ENCODE peak calls at places on chromosomes 2 and 18, in eight cellular contexts. L, K, V, T, I, P, C and Q are unnamed samples. For H3K36me3, the result is how much of the 10 kb centered on the place peaks cover.

GRCh38 chr18:6737833-6738232 is 8.3 kb downstream of the ARHGAP28 start:
- DNase-seq in L (no peak), K (no peak), V (no peak), T (no peak), I (no peak), P (no peak), C (no peak), Q (no peak)

GRCh38 chr2:85254540-85255261 is 73.1 kb downstream of the TGOLN2 start:
- DNase-seq in L (no peak), K (no peak), V (no peak), T (no peak), I (no peak), P (no peak), C (no peak), Q (no peak)

GRCh38 chr2:57597940-57598339 is 448.7 kb upstream of the VRK2 start:
- DNase-seq in L (no peak), K (no peak), V (no peak), T (no peak), I (no peak), P (no peak), C (no peak), Q (no peak)

GRCh38 chr2:171459498-171459897 is 25.5 kb downstream of the DCAF17 start:
- DNase-seq in L (no peak), K (no peak), V (no peak), T (no peak), I (no peak), P (no peak), C (no peak), Q (no peak)

GRCh38 chr18:79572848-79573451 is 106.7 kb upstream of the CTDP1 start:
- DNase-seq in L (no peak), K (no peak), V (no peak), T (peak), I (no peak), P (no peak), C (peak), Q (no peak)

GRCh38 chr2:126894082-126894481 is 4.6 kb upstream of the TEX51 start:
- DNase-seq in L (no peak), K (no peak), V (no peak), T (no peak), I (no peak), P (no peak), C (peak), Q (no peak)

GRCh38 chr18:22691988-22692710 is 241.0 kb upstream of the RBBP8 start:
- DNase-seq in L (peak), K (peak), V (peak), T (no peak), I (no peak), P (no peak), C (no peak), Q (no peak)

GRCh38 chr2:157757500-157757899 is 118.6 kb downstream of the ACVR1 start:
- DNase-seq in L (no peak), K (no peak), V (no peak), T (no peak), I (no peak), P (no peak), C (no peak), Q (no peak)

GRCh38 chr2:3650140-3650944 is 7.7 kb upstream of the ALLC start:
- DNase-seq in L (no peak), K (no peak), V (no peak), T (no peak), I (no peak), P (no peak), C (no peak), Q (no peak)

GRCh38 chr2:150974864-150975263 is 286.8 kb downstream of the RBM43 start:
- DNase-seq in L (no peak), K (no peak), V (no peak), T (no peak), I (no peak), P (no peak), C (no peak), Q (no peak)

GRCh38 chr2:176174850-176175728 is 13.4 kb upstream of the HOXD1 start:
- DNase-seq in L (no peak), K (peak), V (no peak), T (no peak), I (peak), P (no peak), C (no peak), Q (no peak)

GRCh38 chr2:40034198-40034597 is 255.1 kb upstream of the THUMPD2 start:
- DNase-seq in L (no peak), K (no peak), V (peak), T (no peak), I (no peak), P (no peak), C (no peak), Q (peak)

GRCh38 chr2:98697651-98698337 is 33.1 kb downstream of the MGAT4A start:
- DNase-seq in L (no peak), K (no peak), V (no peak), T (no peak), I (no peak), P (no peak), C (no peak), Q (no peak)

GRCh38 chr2:177030391-177031000 is 182.1 kb upstream of the HNRNPA3 start:
- DNase-seq in L (no peak), K (peak), V (no peak), T (no peak), I (no peak), P (no peak), C (no peak), Q (no peak)

GRCh38 chr2:241561811-241562210 is 3.3 kb downstream of the BOK start:
- DNase-seq in L (peak), K (no peak), V (peak), T (peak), I (peak), P (no peak), C (peak), Q (peak)

GRCh38 chr18:12862467-12862866 is 21.6 kb downstream of the PTPN2 start:
- DNase-seq in L (peak), K (no peak), V (no peak), T (no peak), I (no peak), P (peak), C (no peak), Q (no peak)

GRCh38 chr18:58303363-58303762 is 259.3 kb downstream of the NEDD4L start:
- DNase-seq in L (no peak), K (no peak), V (no peak), T (no peak), I (no peak), P (no peak), C (no peak), Q (no peak)

GRCh38 chr2:42547446-42548295 is 20.8 kb upstream of the MTA3 start:
- DNase-seq in L (no peak), K (no peak), V (no peak), T (no peak), I (no peak), P (no peak), C (no peak), Q (peak)

GRCh38 chr2:211944572-211944971 is 594.0 kb downstream of the ERBB4 start:
- DNase-seq in L (no peak), K (no peak), V (no peak), T (no peak), I (no peak), P (no peak), C (no peak), Q (no peak)

GRCh38 chr2:221156335-221156734 is 415.8 kb downstream of the EPHA4 start:
- DNase-seq in L (no peak), K (peak), V (no peak), T (no peak), I (no peak), P (no peak), C (no peak), Q (no peak)

GRCh38 chr2:80326214-80326613 is 21.7 kb upstream of the LRRTM1 start:
- DNase-seq in L (no peak), K (peak), V (peak), T (no peak), I (no peak), P (no peak), C (no peak), Q (no peak)

GRCh38 chr18:6938003-6938402 is 179.6 kb downstream of the LAMA1 start:
- DNase-seq in L (no peak), K (no peak), V (no peak), T (no peak), I (no peak), P (no peak), C (no peak), Q (no peak)

GRCh38 chr2:44562737-44563136 is 201.0 kb downstream of the CAMKMT start:
- DNase-seq in L (no peak), K (no peak), V (no peak), T (no peak), I (no peak), P (no peak), C (no peak), Q (no peak)

GRCh38 chr2:140580799-140581198 is 1550.0 kb downstream of the LRP1B start:
- DNase-seq in L (no peak), K (no peak), V (no peak), T (no peak), I (no peak), P (no peak), C (no peak), Q (peak)

GRCh38 chr2:72780483-72780882 is 45.4 kb downstream of the EXOC6B start:
- DNase-seq in L (peak), K (peak), V (peak), T (no peak), I (no peak), P (no peak), C (no peak), Q (no peak)

GRCh38 chr18:13302611-13303267 is 84.2 kb downstream of the LDLRAD4 start:
- DNase-seq in L (peak), K (peak), V (no peak), T (no peak), I (no peak), P (no peak), C (no peak), Q (peak)

GRCh38 chr2:8525582-8526402 is 156.1 kb upstream of the ID2 start:
- DNase-seq in L (peak), K (no peak), V (no peak), T (no peak), I (peak), P (peak), C (peak), Q (peak)

GRCh38 chr2:119449526-119449925 is 17.9 kb downstream of the TMEM37 start:
- DNase-seq in L (no peak), K (peak), V (no peak), T (no peak), I (no peak), P (no peak), C (no peak), Q (peak)

GRCh38 chr2:217656366-217656765 is 346.4 kb downstream of the TNS1 start:
- DNase-seq in L (no peak), K (no peak), V (no peak), T (no peak), I (no peak), P (no peak), C (no peak), Q (no peak)
- H3K27ac ChIP-seq in L (no peak), K (no peak), V (no peak), T (no peak), I (no peak), P (no peak), C (peak), Q (no peak)

DNA sequence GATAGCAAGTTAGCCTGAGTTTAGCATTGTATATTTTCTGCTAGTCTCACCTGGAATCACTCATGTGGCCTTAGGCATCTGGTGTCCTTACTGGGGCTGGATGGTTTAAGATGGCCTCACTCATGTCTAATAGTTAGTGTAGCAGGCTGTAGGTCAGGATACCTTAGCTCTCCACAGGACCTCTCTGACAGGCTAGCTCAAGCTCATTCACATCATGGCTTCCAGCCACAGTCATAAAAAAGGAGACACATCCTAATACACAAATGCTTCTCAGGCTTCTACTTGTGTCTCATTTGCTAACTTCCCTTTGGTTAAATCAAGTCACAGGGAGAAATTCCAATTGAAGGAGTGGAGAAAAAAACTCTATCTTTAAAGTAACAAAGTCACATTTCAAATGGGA is 47.7 kb downstream of the MYO1B start:
- DNase-seq in L (no peak), K (no peak), V (no peak), T (no peak), I (no peak), P (no peak), C (no peak), Q (no peak)
- H3K36me3 ChIP-seq in L (under half), K (under half), V (under half), T (under half), I (under half), P (under half), C (under half), Q (under half)

GRCh38 chr2:100276716-100277115 is 45.6 kb downstream of the LONRF2 start:
- DNase-seq in L (no peak), K (no peak), V (no peak), T (no peak), I (no peak), P (no peak), C (no peak), Q (no peak)
- H3K27ac ChIP-seq in L (no peak), K (no peak), V (no peak), T (no peak), I (no peak), P (no peak), C (no peak), Q (no peak)

DNA sequence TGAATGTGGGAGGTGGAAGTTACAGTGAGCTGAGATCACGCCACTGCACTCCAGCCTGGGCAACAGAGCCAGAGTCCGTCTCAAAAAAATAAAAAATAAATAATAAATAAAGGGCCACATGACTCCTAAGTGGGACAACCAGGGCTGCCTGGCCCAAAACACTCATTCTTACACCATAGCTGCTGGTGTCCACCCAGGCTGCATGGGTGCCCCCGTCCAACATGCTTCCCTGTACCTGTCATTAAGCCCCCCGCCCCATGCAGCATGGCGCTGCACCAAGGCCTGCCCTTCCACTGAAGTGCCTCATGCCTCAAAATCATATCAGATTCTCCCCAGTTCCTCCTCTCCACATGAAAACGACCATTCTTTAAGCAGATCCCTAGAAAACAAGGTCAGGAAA is 10.8 kb downstream of the GALM start:
- DNase-seq in L (no peak), K (no peak), V (no peak), T (no peak), I (no peak), P (no peak), C (no peak), Q (no peak)
- H3K36me3 ChIP-seq in L (under half), K (under half), V (under half), T (under half), I (under half), P (under half), C (half or more), Q (under half)

GRCh38 chr2:185388226-185388625 is 350.4 kb upstream of the FSIP2 start:
- DNase-seq in L (no peak), K (no peak), V (no peak), T (no peak), I (no peak), P (no peak), C (no peak), Q (no peak)

GRCh38 chr2:185381631-185382030 is 357.0 kb upstream of the FSIP2 start:
- DNase-seq in L (no peak), K (no peak), V (no peak), T (no peak), I (no peak), P (no peak), C (no peak), Q (no peak)

GRCh38 chr2:185385157-185385556 is 353.4 kb upstream of the FSIP2 start:
- DNase-seq in L (no peak), K (no peak), V (no peak), T (no peak), I (no peak), P (no peak), C (no peak), Q (no peak)
- H3K27ac ChIP-seq in L (no peak), K (no peak), V (no peak), T (no peak), I (no peak), P (no peak), C (no peak), Q (no peak)

GRCh38 chr2:239127513-239127912 is 273.3 kb downstream of the HDAC4 start:
- DNase-seq in L (no peak), K (no peak), V (no peak), T (no peak), I (no peak), P (no peak), C (no peak), Q (no peak)
- H3K36me3 ChIP-seq in L (under half), K (under half), V (under half), T (under half), I (under half), P (under half), C (half or more), Q (under half)

GRCh38 chr2:110126086-110126773 is 10.6 kb upstream of the MALL start:
- DNase-seq in L (no peak), K (no peak), V (peak), T (no peak), I (no peak), P (no peak), C (no peak), Q (no peak)

GRCh38 chr2:110125292-110125691 is 9.7 kb upstream of the MALL start:
- DNase-seq in L (no peak), K (peak), V (peak), T (no peak), I (no peak), P (no peak), C (no peak), Q (no peak)

GRCh38 chr2:110126926-110127325 is 11.3 kb upstream of the MALL start:
- DNase-seq in L (no peak), K (no peak), V (no peak), T (no peak), I (no peak), P (no peak), C (no peak), Q (no peak)

GRCh38 chr2:110121592-110121991 is 6.0 kb upstream of the MALL start:
- DNase-seq in L (no peak), K (no peak), V (no peak), T (no peak), I (no peak), P (no peak), C (no peak), Q (no peak)

DNA sequence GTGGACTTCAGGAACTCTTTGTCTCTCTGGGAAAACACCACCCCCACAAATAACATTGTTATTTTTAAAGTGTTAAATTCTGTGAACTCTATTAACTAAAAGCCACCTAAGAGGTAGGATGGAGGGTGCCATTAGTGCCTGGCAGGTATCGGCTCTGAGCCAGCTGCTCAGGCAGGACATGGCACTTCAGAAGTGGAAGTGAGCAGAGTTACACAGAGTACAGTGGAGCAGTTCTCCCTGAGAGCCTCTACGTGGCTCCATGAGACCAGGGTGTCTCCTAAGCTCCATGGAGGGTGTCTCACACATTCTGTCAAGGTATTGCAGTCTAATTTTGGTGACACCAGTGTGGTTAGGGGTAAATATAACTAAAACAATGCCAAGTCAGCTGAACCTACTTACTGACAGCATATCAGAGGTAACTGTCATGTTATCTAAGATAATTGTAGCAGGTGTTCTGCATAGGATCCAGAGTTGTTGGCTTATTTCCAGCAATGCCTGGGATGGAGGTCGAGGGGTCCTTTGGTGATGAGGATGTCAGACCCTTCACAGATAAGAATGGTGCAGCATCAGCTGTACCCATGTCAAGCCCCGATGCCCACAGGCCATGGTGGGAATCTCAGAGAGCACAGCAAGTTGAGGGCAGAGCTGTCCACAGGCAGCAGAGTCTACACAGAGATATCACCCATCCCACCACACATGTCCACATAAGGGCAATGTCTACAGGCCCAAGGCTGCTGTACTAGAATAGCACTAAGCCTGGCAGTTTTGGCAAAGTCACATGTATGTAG is 8.6 kb upstream of the MALL start:
- DNase-seq in L (no peak), K (no peak), V (no peak), T (no peak), I (no peak), P (no peak), C (no peak), Q (no peak)
- H3K27ac ChIP-seq in L (no peak), K (no peak), V (no peak), T (no peak), I (no peak), P (no peak), C (no peak), Q (no peak)

DNA sequence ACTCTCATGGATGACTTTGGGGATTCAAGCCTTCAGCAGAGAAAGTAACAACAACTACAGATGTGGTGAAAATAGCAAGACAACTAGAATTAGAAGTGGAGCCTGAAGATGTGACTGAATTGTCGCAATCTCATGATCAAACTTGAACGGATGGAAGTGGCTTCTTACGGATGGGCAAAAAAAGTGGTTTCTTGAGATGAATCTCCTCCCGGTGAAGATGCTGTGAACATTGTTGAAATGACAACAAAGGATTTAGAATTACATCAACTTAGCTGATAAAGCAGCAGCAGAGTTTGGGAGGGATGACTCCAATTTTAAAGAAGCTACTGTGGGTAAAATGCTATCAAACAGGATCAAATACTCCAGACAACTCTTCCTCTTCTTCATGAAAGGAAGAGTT is 43.1 kb downstream of the AAK1 start:
- DNase-seq in L (no peak), K (no peak), V (no peak), T (no peak), I (no peak), P (no peak), C (no peak), Q (no peak)
- H3K36me3 ChIP-seq in L (under half), K (under half), V (under half), T (under half), I (under half), P (under half), C (under half), Q (under half)